ENCODE peak calls at places on chromosomes 12 and 14, in nine cellular contexts. One of them, this sample, is unnamed. For H3K27me3, the result is how much of the 10 kb centered on the place peaks cover.

GRCh38 chr14:76322594-76323220 is 53.2 kb upstream of the ESRRB start:
- DNase-seq in HCT116: no peak
- DNase-seq in prostate gland: no peak
- DNase-seq in uterus: no peak
- DNase-seq in GM23338: no peak
- DNase-seq in stomach: no peak
- DNase-seq in right lobe of liver: no peak
- DNase-seq in upper lobe of right lung: peak
- DNase-seq in IMR-90: no peak
- DNase-seq in this sample: no peak

GRCh38 chr14:61561657-61562276 is 133.5 kb upstream of the HIF1A start:
- DNase-seq in IMR-90: peak
- DNase-seq in stomach: peak
- DNase-seq in HCT116: peak
- DNase-seq in GM23338: peak
- DNase-seq in prostate gland: peak
- DNase-seq in upper lobe of right lung: peak
- DNase-seq in uterus: peak
- DNase-seq in right lobe of liver: peak
- DNase-seq in this sample: peak

GRCh38 chr14:35355981-35356839 is 48.3 kb downstream of the NFKBIA start:
- DNase-seq in stomach: no peak
- DNase-seq in upper lobe of right lung: no peak
- DNase-seq in GM23338: no peak
- DNase-seq in right lobe of liver: peak
- DNase-seq in IMR-90: peak
- DNase-seq in HCT116: peak
- DNase-seq in prostate gland: no peak
- DNase-seq in uterus: no peak
- DNase-seq in this sample: peak

GRCh38 chr12:6547987-6548386 is 7.9 kb downstream of the IFFO1 start:
- DNase-seq in upper lobe of right lung: no peak
- DNase-seq in uterus: peak
- DNase-seq in right lobe of liver: no peak
- DNase-seq in stomach: no peak
- DNase-seq in IMR-90: peak
- DNase-seq in prostate gland: no peak
- DNase-seq in GM23338: no peak
- DNase-seq in HCT116: no peak
- DNase-seq in this sample: no peak

GRCh38 chr12:64273527-64274403 is 51.7 kb upstream of the KICS2 start:
- DNase-seq in IMR-90: no peak
- DNase-seq in uterus: no peak
- DNase-seq in HCT116: peak
- DNase-seq in stomach: no peak
- DNase-seq in upper lobe of right lung: no peak
- DNase-seq in GM23338: peak
- DNase-seq in prostate gland: no peak
- DNase-seq in right lobe of liver: no peak
- DNase-seq in this sample: no peak

GRCh38 chr12:103314786-103315185 is 181.0 kb downstream of the C12orf42 start:
- DNase-seq in right lobe of liver: no peak
- DNase-seq in uterus: no peak
- DNase-seq in upper lobe of right lung: no peak
- DNase-seq in HCT116: no peak
- DNase-seq in stomach: no peak
- DNase-seq in GM23338: no peak
- DNase-seq in IMR-90: no peak
- DNase-seq in prostate gland: no peak
- DNase-seq in this sample: no peak

GRCh38 chr12:49367381-49368239 is at the start of gene SPATS2:
- DNase-seq in upper lobe of right lung: peak
- DNase-seq in stomach: no peak
- DNase-seq in GM23338: peak
- DNase-seq in uterus: no peak
- DNase-seq in prostate gland: no peak
- DNase-seq in IMR-90: no peak
- DNase-seq in right lobe of liver: no peak
- DNase-seq in HCT116: no peak
- DNase-seq in this sample: peak

GRCh38 chr14:51653096-51653814 is 1.5 kb downstream of the FRMD6 start:
- DNase-seq in uterus: no peak
- DNase-seq in GM23338: peak
- DNase-seq in IMR-90: peak
- DNase-seq in stomach: no peak
- DNase-seq in HCT116: no peak
- DNase-seq in upper lobe of right lung: no peak
- DNase-seq in right lobe of liver: no peak
- DNase-seq in prostate gland: no peak
- DNase-seq in this sample: no peak

GRCh38 chr14:104315625-104316024 is 177.2 kb downstream of the KIF26A start:
- DNase-seq in upper lobe of right lung: no peak
- DNase-seq in uterus: no peak
- DNase-seq in IMR-90: no peak
- DNase-seq in prostate gland: no peak
- DNase-seq in GM23338: no peak
- DNase-seq in HCT116: no peak
- DNase-seq in stomach: peak
- DNase-seq in right lobe of liver: no peak
- DNase-seq in this sample: no peak

GRCh38 chr14:53306926-53307325 is 153.8 kb upstream of the DDHD1 start:
- DNase-seq in HCT116: no peak
- DNase-seq in GM23338: no peak
- DNase-seq in uterus: peak
- DNase-seq in IMR-90: peak
- DNase-seq in prostate gland: no peak
- DNase-seq in right lobe of liver: no peak
- DNase-seq in upper lobe of right lung: no peak
- DNase-seq in stomach: no peak
- DNase-seq in this sample: no peak

GRCh38 chr12:90954921-90955320 is at the start of gene CCER1:
- DNase-seq in right lobe of liver: no peak
- DNase-seq in HCT116: no peak
- DNase-seq in upper lobe of right lung: no peak
- DNase-seq in stomach: no peak
- DNase-seq in GM23338: no peak
- DNase-seq in IMR-90: no peak
- DNase-seq in uterus: no peak
- DNase-seq in prostate gland: no peak
- DNase-seq in this sample: no peak

GRCh38 chr14:58149196-58149595 is 2.8 kb downstream of the ARMH4 start:
- DNase-seq in uterus: no peak
- DNase-seq in right lobe of liver: no peak
- DNase-seq in IMR-90: no peak
- DNase-seq in upper lobe of right lung: no peak
- DNase-seq in stomach: no peak
- DNase-seq in HCT116: no peak
- DNase-seq in prostate gland: no peak
- DNase-seq in GM23338: peak
- DNase-seq in this sample: no peak

GRCh38 chr12:55707841-55708694 is at the start of gene ITGA7:
- DNase-seq in uterus: peak
- DNase-seq in upper lobe of right lung: peak
- DNase-seq in IMR-90: no peak
- DNase-seq in stomach: peak
- DNase-seq in prostate gland: peak
- DNase-seq in HCT116: no peak
- DNase-seq in GM23338: peak
- DNase-seq in right lobe of liver: peak
- DNase-seq in this sample: peak

GRCh38 chr14:77980475-77981321 is 180.8 kb downstream of the ADCK1 start:
- DNase-seq in GM23338: peak
- DNase-seq in HCT116: no peak
- DNase-seq in stomach: peak
- DNase-seq in right lobe of liver: no peak
- DNase-seq in upper lobe of right lung: peak
- DNase-seq in uterus: no peak
- DNase-seq in prostate gland: peak
- DNase-seq in IMR-90: no peak
- DNase-seq in this sample: peak

GRCh38 chr14:61643546-61643945 is 51.8 kb upstream of the HIF1A start:
- DNase-seq in uterus: no peak
- DNase-seq in HCT116: no peak
- DNase-seq in stomach: no peak
- DNase-seq in GM23338: no peak
- DNase-seq in prostate gland: no peak
- DNase-seq in right lobe of liver: no peak
- DNase-seq in IMR-90: peak
- DNase-seq in upper lobe of right lung: no peak
- DNase-seq in this sample: no peak

GRCh38 chr14:45251912-45252311 is 1.1 kb downstream of the MIS18BP1 start:
- DNase-seq in prostate gland: no peak
- DNase-seq in GM23338: no peak
- DNase-seq in upper lobe of right lung: no peak
- DNase-seq in stomach: no peak
- DNase-seq in uterus: no peak
- DNase-seq in IMR-90: peak
- DNase-seq in right lobe of liver: no peak
- DNase-seq in HCT116: no peak
- DNase-seq in this sample: no peak

GRCh38 chr12:15227004-15227679 is 5.9 kb upstream of the RERG start:
- DNase-seq in prostate gland: peak
- DNase-seq in uterus: peak
- DNase-seq in GM23338: peak
- DNase-seq in stomach: peak
- DNase-seq in upper lobe of right lung: no peak
- DNase-seq in right lobe of liver: peak
- DNase-seq in IMR-90: peak
- DNase-seq in HCT116: peak
- DNase-seq in this sample: peak

GRCh38 chr12:76798864-76799263 is 34.9 kb downstream of the ZDHHC17 start:
- DNase-seq in HCT116: no peak
- DNase-seq in upper lobe of right lung: no peak
- DNase-seq in uterus: no peak
- DNase-seq in GM23338: no peak
- DNase-seq in right lobe of liver: no peak
- DNase-seq in IMR-90: no peak
- DNase-seq in prostate gland: no peak
- DNase-seq in stomach: no peak
- DNase-seq in this sample: no peak

GRCh38 chr14:104531421-104532190 is 48.0 kb upstream of the C14orf180 start:
- DNase-seq in GM23338: no peak
- DNase-seq in HCT116: no peak
- DNase-seq in prostate gland: no peak
- DNase-seq in IMR-90: no peak
- DNase-seq in right lobe of liver: no peak
- DNase-seq in stomach: no peak
- DNase-seq in upper lobe of right lung: no peak
- DNase-seq in uterus: no peak
- DNase-seq in this sample: no peak

DNA sequence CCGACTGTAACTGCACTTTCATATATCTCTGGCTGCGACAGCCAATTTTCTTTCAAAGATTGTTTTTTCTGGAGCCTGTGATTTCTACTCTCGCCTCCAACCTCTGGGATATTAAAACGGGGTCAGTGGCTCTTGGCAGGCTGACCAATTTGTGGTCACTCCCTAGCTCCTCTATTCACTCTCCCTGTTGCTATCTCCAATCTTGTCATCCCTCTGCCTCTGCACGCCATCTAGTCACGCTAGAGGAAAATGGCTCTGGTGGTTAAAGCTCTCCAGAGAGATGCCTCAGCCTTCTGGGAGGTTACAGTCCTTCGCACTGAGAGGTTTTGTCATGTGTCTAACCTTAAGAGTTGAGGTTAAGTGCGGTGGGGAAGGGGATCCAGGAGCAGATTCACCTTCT is 59.8 kb upstream of the CISTR start:
- DNase-seq in upper lobe of right lung: no peak
- DNase-seq in HCT116: no peak
- DNase-seq in uterus: no peak
- DNase-seq in prostate gland: no peak
- DNase-seq in stomach: no peak
- DNase-seq in GM23338: peak
- DNase-seq in IMR-90: no peak
- DNase-seq in right lobe of liver: no peak
- DNase-seq in this sample: no peak
- H3K27me3 ChIP-seq in upper lobe of right lung: under half
- H3K27me3 ChIP-seq in HCT116: under half
- H3K27me3 ChIP-seq in uterus: under half
- H3K27me3 ChIP-seq in prostate gland: under half
- H3K27me3 ChIP-seq in stomach: under half
- H3K27me3 ChIP-seq in GM23338: under half
- H3K27me3 ChIP-seq in IMR-90: half or more
- H3K27me3 ChIP-seq in right lobe of liver: under half
- H3K27me3 ChIP-seq in this sample: under half

GRCh38 chr12:125351788-125352187 is 286.6 kb downstream of the AACS start:
- DNase-seq in HCT116: no peak
- DNase-seq in prostate gland: no peak
- DNase-seq in right lobe of liver: no peak
- DNase-seq in GM23338: peak
- DNase-seq in IMR-90: no peak
- DNase-seq in stomach: no peak
- DNase-seq in upper lobe of right lung: no peak
- DNase-seq in uterus: no peak
- DNase-seq in this sample: no peak
- TF ChIP-seq CTCF in HCT116: no peak
- TF ChIP-seq CTCF in prostate gland: no peak
- TF ChIP-seq CTCF in right lobe of liver: no peak
- TF ChIP-seq CTCF in GM23338: peak
- TF ChIP-seq CTCF in IMR-90: no peak
- TF ChIP-seq CTCF in stomach: no peak
- TF ChIP-seq CTCF in upper lobe of right lung: no peak
- TF ChIP-seq CTCF in uterus: no peak
- TF ChIP-seq CTCF in this sample: no peak

DNA sequence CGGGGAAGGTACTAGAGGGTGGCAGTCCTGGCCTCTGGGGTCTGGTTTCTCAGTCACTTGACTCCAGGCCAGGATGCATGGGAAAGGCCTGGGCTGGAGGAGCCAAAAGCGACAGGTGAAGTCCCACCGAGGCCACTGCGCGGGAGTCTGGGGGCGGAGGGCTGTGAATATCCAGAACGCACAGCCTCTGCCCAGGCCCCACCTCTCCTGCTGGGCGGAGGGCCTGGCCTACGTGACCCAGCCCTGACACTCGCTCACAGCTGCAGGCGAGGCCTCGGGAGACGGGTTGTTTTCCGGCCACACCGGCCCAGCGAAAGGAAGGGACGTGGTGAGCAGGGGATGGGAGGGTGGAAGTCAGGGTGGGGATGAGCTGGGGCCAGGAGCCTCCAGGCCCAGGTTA is 91.2 kb downstream of the RFLNA start:
- DNase-seq in uterus: no peak
- DNase-seq in stomach: no peak
- DNase-seq in upper lobe of right lung: no peak
- DNase-seq in HCT116: no peak
- DNase-seq in IMR-90: no peak
- DNase-seq in right lobe of liver: no peak
- DNase-seq in prostate gland: no peak
- DNase-seq in GM23338: no peak
- DNase-seq in this sample: no peak
- H3K4me3 ChIP-seq in uterus: no peak
- H3K4me3 ChIP-seq in stomach: peak
- H3K4me3 ChIP-seq in upper lobe of right lung: no peak
- H3K4me3 ChIP-seq in HCT116: peak
- H3K4me3 ChIP-seq in IMR-90: no peak
- H3K4me3 ChIP-seq in right lobe of liver: no peak
- H3K4me3 ChIP-seq in prostate gland: no peak
- H3K4me3 ChIP-seq in GM23338: no peak
- H3K4me3 ChIP-seq in this sample: no peak

DNA sequence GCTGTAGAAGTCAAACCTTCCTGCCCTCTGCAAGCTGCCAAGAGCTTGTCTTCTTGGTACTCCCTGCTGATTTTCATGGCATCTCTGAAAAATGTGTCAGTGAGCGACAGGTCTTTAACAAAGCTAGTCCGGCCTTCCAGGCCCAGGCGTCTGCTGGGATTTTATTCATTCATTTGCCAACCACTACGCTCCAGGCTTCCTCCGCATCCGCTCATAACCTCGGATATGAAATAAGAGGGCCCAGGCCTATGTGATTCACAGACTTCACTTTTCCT is 13.8 kb downstream of the TSPAN9 start:
- DNase-seq in uterus: no peak
- DNase-seq in upper lobe of right lung: no peak
- DNase-seq in right lobe of liver: no peak
- DNase-seq in prostate gland: no peak
- DNase-seq in stomach: no peak
- DNase-seq in IMR-90: no peak
- DNase-seq in GM23338: no peak
- DNase-seq in HCT116: no peak
- DNase-seq in this sample: no peak
- H3K27me3 ChIP-seq in uterus: under half
- H3K27me3 ChIP-seq in upper lobe of right lung: under half
- H3K27me3 ChIP-seq in right lobe of liver: under half
- H3K27me3 ChIP-seq in prostate gland: under half
- H3K27me3 ChIP-seq in stomach: under half
- H3K27me3 ChIP-seq in IMR-90: under half
- H3K27me3 ChIP-seq in GM23338: under half
- H3K27me3 ChIP-seq in HCT116: under half
- H3K27me3 ChIP-seq in this sample: under half

This sample was measured in thyroid gland.